ENCODE peak calls at places on chromosomes 16 and 17, in nine cellular contexts. G is colonic mucosa; O is heart right ventricle; N is right lobe of liver; X is effector memory CD4-positive, alpha-beta T cell; T is uterus; R is keratinocyte; E is breast epithelium; Y is Caco-2. M is an unnamed sample. For H3K9me3, the result is how much of the 10 kb centered on the place peaks cover.

GRCh38 chr17:17325228-17325627 is 22.1 kb downstream of the NT5M start:
- DNase-seq in G (no peak), O (no peak), N (no peak), X (no peak), T (no peak), R (no peak), E (no peak), Y (no peak), M (no peak)

GRCh38 chr16:1997591-1998359 is 8.0 kb downstream of the SYNGR3 start:
- DNase-seq in G (no peak), O (no peak), N (no peak), X (no peak), T (no peak), R (no peak), E (no peak), Y (no peak), M (no peak)

GRCh38 chr16:50324345-50324744 is 44.4 kb downstream of the BRD7 start:
- DNase-seq in G (no peak), O (no peak), N (no peak), X (no peak), T (no peak), R (no peak), E (no peak), Y (no peak), M (no peak)

GRCh38 chr17:49316889-49317288 is 45.2 kb downstream of the ZNF652 start:
- DNase-seq in G (no peak), O (no peak), N (no peak), X (no peak), T (no peak), R (no peak), E (no peak), Y (no peak), M (no peak)

GRCh38 chr17:17740627-17741237 is 59.5 kb downstream of the RAI1 start:
- DNase-seq in G (no peak), O (no peak), N (no peak), X (no peak), T (no peak), R (no peak), E (peak), Y (no peak), M (no peak)

GRCh38 chr17:17783121-17783824 is 53.5 kb downstream of the SREBF1 start:
- DNase-seq in G (peak), O (peak), N (peak), X (peak), T (peak), R (no peak), E (no peak), Y (peak), M (no peak)

GRCh38 chr16:80167657-80168056 is 373.1 kb upstream of the DYNLRB2 start:
- DNase-seq in G (no peak), O (no peak), N (no peak), X (no peak), T (no peak), R (peak), E (no peak), Y (no peak), M (no peak)

GRCh38 chr16:3188925-3189825 is 1.2 kb downstream of the OR1F1 start:
- DNase-seq in G (peak), O (no peak), N (no peak), X (no peak), T (no peak), R (no peak), E (no peak), Y (no peak), M (peak)

GRCh38 chr17:45956090-45956489 is 43.0 kb upstream of the STH start:
- DNase-seq in G (no peak), O (no peak), N (no peak), X (no peak), T (no peak), R (no peak), E (no peak), Y (no peak), M (no peak)

GRCh38 chr17:50297407-50297865 is 23.2 kb downstream of the TMEM92 start:
- DNase-seq in G (peak), O (peak), N (peak), X (peak), T (peak), R (no peak), E (peak), Y (peak), M (peak)

GRCh38 chr16:20674684-20675487 is 22.6 kb downstream of the ACSM1 start:
- DNase-seq in G (peak), O (no peak), N (no peak), X (no peak), T (peak), R (no peak), E (no peak), Y (no peak), M (no peak)

GRCh38 chr17:48374650-48375230 is 55.3 kb downstream of the SKAP1 start:
- DNase-seq in G (peak), O (no peak), N (no peak), X (no peak), T (no peak), R (no peak), E (no peak), Y (peak), M (no peak)

GRCh38 chr16:27444015-27444414 is 42.0 kb downstream of the IL21R start:
- DNase-seq in G (no peak), O (no peak), N (no peak), X (no peak), T (no peak), R (no peak), E (no peak), Y (no peak), M (no peak)

GRCh38 chr17:7875804-7876203 is 12.8 kb upstream of the CHD3 start:
- DNase-seq in G (no peak), O (no peak), N (no peak), X (no peak), T (no peak), R (no peak), E (no peak), Y (no peak), M (no peak)

GRCh38 chr17:30950669-30951399 is 20.0 kb upstream of the RNF135 start:
- DNase-seq in G (peak), O (peak), N (peak), X (no peak), T (peak), R (no peak), E (no peak), Y (no peak), M (no peak)

GRCh38 chr17:12457493-12457892 is 208.2 kb upstream of the MYOCD start:
- DNase-seq in G (no peak), O (no peak), N (no peak), X (no peak), T (no peak), R (no peak), E (no peak), Y (no peak), M (no peak)

GRCh38 chr16:1908081-1908633 is 10.1 kb downstream of the HS3ST6 start:
- DNase-seq in G (no peak), O (no peak), N (no peak), X (no peak), T (no peak), R (no peak), E (no peak), Y (no peak), M (no peak)

GRCh38 chr17:27605409-27605808 is 25.6 kb upstream of the LGALS9 start:
- DNase-seq in G (no peak), O (no peak), N (no peak), X (no peak), T (no peak), R (no peak), E (no peak), Y (no peak), M (no peak)

GRCh38 chr17:65366102-65366844 is 195.2 kb downstream of the AXIN2 start:
- DNase-seq in G (no peak), O (no peak), N (no peak), X (no peak), T (no peak), R (no peak), E (no peak), Y (no peak), M (no peak)

GRCh38 chr16:89655062-89655643 is 2.4 kb downstream of the CHMP1A start:
- DNase-seq in G (peak), O (no peak), N (no peak), X (no peak), T (no peak), R (no peak), E (no peak), Y (no peak), M (no peak)

GRCh38 chr16:16150117-16150877 is 73.0 kb downstream of the ABCC6 start:
- DNase-seq in G (peak), O (peak), N (peak), X (no peak), T (peak), R (no peak), E (peak), Y (no peak), M (no peak)

GRCh38 chr16:80803341-80804060 is 897 bp downstream of the CDYL2 start:
- DNase-seq in G (peak), O (peak), N (peak), X (no peak), T (no peak), R (no peak), E (no peak), Y (peak), M (no peak)

GRCh38 chr16:26453215-26453614 is 613.5 kb upstream of the C16orf82 start:
- DNase-seq in G (no peak), O (no peak), N (no peak), X (no peak), T (no peak), R (no peak), E (no peak), Y (no peak), M (no peak)

GRCh38 chr17:28193241-28193640 is 125.8 kb upstream of the TMEM97 start:
- DNase-seq in G (peak), O (peak), N (peak), X (no peak), T (no peak), R (no peak), E (peak), Y (no peak), M (no peak)

GRCh38 chr17:65515512-65515911 is 45.9 kb downstream of the AXIN2 start:
- DNase-seq in G (no peak), O (no peak), N (no peak), X (no peak), T (no peak), R (no peak), E (no peak), Y (peak), M (no peak)

GRCh38 chr16:50037791-50038190 is 12.8 kb downstream of the CNEP1R1 start:
- DNase-seq in G (no peak), O (no peak), N (no peak), X (no peak), T (no peak), R (no peak), E (no peak), Y (no peak), M (no peak)

GRCh38 chr17:31309525-31309924 is 4.3 kb downstream of the EVI2B start:
- DNase-seq in G (no peak), O (no peak), N (no peak), X (no peak), T (no peak), R (no peak), E (no peak), Y (no peak), M (no peak)

GRCh38 chr16:11715246-11715947 is 27.3 kb downstream of the TXNDC11 start:
- DNase-seq in G (no peak), O (no peak), N (no peak), X (no peak), T (no peak), R (no peak), E (no peak), Y (no peak), M (no peak)

GRCh38 chr16:59290718-59291117 is 556.6 kb upstream of the GOT2 start:
- DNase-seq in G (no peak), O (no peak), N (no peak), X (no peak), T (no peak), R (no peak), E (no peak), Y (no peak), M (no peak)
- H3K9me3 ChIP-seq in G (under half), O (under half), N (under half), X (under half), T (under half), R (under half), E (under half), Y (under half), M (under half)

DNA sequence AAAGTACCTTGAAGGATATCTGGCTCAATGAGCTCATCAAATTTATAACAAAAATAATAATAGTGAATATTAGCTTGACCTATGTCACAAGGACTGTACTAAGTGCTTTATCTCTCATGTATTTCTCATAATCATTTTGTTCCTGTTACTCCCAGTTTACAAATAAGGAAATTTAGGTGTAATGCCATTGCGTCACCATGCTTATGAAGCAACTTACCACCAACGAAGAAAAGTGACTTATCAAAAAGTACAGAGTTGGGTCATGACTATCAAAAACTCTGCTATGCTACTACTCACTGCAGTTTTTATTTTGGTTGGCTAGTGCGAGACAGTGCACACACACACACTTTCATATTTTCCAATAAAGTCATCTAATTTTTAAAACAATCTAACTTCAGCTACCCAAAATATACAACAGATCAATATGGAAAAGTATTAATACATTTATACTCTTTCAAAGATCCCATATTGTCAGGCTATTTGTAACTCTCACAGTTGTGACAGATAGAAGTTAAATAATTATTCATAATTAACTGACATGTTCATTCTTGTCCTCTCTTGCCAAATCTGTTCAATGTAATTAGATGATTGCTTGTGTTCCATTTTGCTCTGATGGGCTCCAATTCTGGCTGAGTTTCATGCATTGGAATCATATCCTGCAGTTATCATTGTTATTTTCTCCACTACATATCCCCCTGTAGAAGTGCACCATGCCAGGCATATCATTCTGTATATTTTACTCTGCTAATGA is 119.4 kb downstream of the KCNJ2 start:
- DNase-seq in G (no peak), O (no peak), N (no peak), X (no peak), T (no peak), R (no peak), E (no peak), Y (no peak), M (no peak)
- H3K9me3 ChIP-seq in G (under half), O (under half), N (under half), X (under half), T (under half), R (under half), E (under half), Y (under half), M (under half)

GRCh38 chr17:59436900-59437299 is 105.4 kb downstream of the YPEL2 start:
- DNase-seq in G (no peak), O (peak), N (peak), X (no peak), T (no peak), R (no peak), E (no peak), Y (no peak), M (no peak)

GRCh38 chr17:59439711-59440110 is 108.3 kb downstream of the YPEL2 start:
- DNase-seq in G (no peak), O (no peak), N (no peak), X (no peak), T (no peak), R (no peak), E (no peak), Y (no peak), M (no peak)

GRCh38 chr17:59435238-59435637 is 103.8 kb downstream of the YPEL2 start:
- DNase-seq in G (no peak), O (no peak), N (no peak), X (no peak), T (no peak), R (peak), E (no peak), Y (no peak), M (no peak)

GRCh38 chr17:59439261-59439660 is 107.8 kb downstream of the YPEL2 start:
- DNase-seq in G (no peak), O (no peak), N (no peak), X (no peak), T (no peak), R (no peak), E (no peak), Y (no peak), M (no peak)

GRCh38 chr17:59437766-59438165 is 106.3 kb downstream of the YPEL2 start:
- DNase-seq in G (no peak), O (no peak), N (no peak), X (no peak), T (no peak), R (no peak), E (no peak), Y (no peak), M (no peak)
- H3K9me3 ChIP-seq in G (under half), O (under half), N (under half), X (under half), T (under half), R (under half), E (under half), Y (under half), M (under half)

DNA sequence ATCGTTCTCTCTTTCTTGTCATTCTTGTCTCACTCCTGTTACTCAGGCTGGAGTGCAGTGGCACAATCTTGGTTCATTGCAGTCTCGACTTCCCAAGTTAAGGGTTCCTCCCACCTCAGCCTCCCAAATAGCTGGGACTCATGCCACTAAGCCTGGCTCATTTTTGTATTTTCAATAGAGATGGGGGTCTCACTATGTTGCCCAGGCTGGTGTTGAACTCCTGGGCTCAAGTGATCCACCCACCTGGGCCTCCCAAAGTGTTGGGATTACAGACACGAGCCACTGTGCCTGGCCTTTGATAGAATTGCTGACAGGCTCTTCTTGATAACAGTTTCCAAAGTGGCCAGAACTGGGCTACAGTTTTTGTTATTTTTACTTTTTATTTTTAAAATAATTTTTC is 32.3 kb downstream of the TPPP3 start:
- DNase-seq in G (no peak), O (no peak), N (no peak), X (no peak), T (no peak), R (no peak), E (no peak), Y (no peak), M (no peak)
- H3K9me3 ChIP-seq in G (under half), O (under half), N (under half), X (under half), T (under half), R (under half), E (under half), Y (under half), M (under half)

GRCh38 chr17:5254414-5254813 is 19.8 kb upstream of the SCIMP start:
- DNase-seq in G (no peak), O (no peak), N (no peak), X (no peak), T (no peak), R (no peak), E (no peak), Y (no peak), M (no peak)

GRCh38 chr17:5254903-5255521 is 20.4 kb upstream of the SCIMP start:
- DNase-seq in G (no peak), O (no peak), N (no peak), X (no peak), T (no peak), R (no peak), E (peak), Y (no peak), M (no peak)

GRCh38 chr17:5260542-5260941 is 21.5 kb upstream of the RABEP1 start:
- DNase-seq in G (no peak), O (no peak), N (no peak), X (no peak), T (no peak), R (no peak), E (peak), Y (no peak), M (no peak)

GRCh38 chr17:5262417-5262816 is 19.7 kb upstream of the RABEP1 start:
- DNase-seq in G (no peak), O (no peak), N (no peak), X (no peak), T (no peak), R (no peak), E (no peak), Y (no peak), M (no peak)

GRCh38 chr17:5257124-5257523 is 22.5 kb upstream of the SCIMP start:
- DNase-seq in G (no peak), O (no peak), N (no peak), X (no peak), T (no peak), R (no peak), E (no peak), Y (no peak), M (no peak)
- H3K9me3 ChIP-seq in G (under half), O (under half), N (under half), X (under half), T (under half), R (under half), E (under half), Y (under half), M (under half)

GRCh38 chr17:22692066-22692800 is 999.9 kb downstream of the KCNJ18 start:
- DNase-seq in G (no peak), O (no peak), N (no peak), X (no peak), T (no peak), R (no peak), E (no peak), Y (no peak), M (no peak)
- H3K9me3 ChIP-seq in G (under half), O (under half), N (under half), X (under half), T (under half), R (under half), E (under half), Y (under half), M (under half)

GRCh38 chr16:35642322-35642835 is 2183.0 kb downstream of the TP53TG3F start:
- DNase-seq in G (no peak), O (no peak), N (no peak), X (no peak), T (no peak), R (no peak), E (no peak), Y (no peak), M (no peak)
- H3K9me3 ChIP-seq in G (under half), O (under half), N (under half), X (under half), T (under half), R (under half), E (under half), Y (under half), M (under half)

DNA sequence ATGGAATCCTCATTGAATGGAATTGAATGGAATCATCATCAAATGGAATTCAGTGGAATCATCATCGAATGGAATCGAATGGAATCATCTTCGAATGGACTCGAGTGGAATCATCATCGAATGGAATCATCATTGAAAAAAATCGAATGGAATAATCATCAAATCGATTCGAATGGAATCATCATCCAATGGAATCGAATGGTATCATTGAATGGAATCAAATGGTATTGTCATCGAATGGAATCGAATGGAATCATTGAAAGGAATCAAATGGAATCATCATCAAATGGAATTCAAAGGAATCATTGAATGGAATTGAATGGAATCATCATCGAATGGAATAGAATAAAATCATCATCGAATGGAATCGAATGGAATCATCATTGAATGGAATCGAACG is 619.3 kb downstream of the TP53TG3F start:
- DNase-seq in G (no peak), O (no peak), N (no peak), X (no peak), T (no peak), R (peak), E (no peak), Y (no peak), M (no peak)
- H3K9me3 ChIP-seq in G (under half), O (under half), N (half or more), X (under half), T (under half), R (under half), E (half or more), Y (under half), M (under half)